ENCODE peak calls at places on chromosomes 11 and 22, in eight cellular contexts. Y, F, Z, G, X, Q, N and W are unnamed samples.

GRCh38 chr22:20298803-20299735 is 20.8 kb downstream of the DGCR6L start:
- DNase-seq in F (peak; percentile 65), Q (peak; percentile 83), Z (peak; percentile 67), G (peak; percentile 84), Y (peak; percentile 94), N (peak; percentile 35), X (peak; percentile 20), W (peak; percentile 95)

GRCh38 chr11:1564535-1565172 is 7.4 kb downstream of the DUSP8 start:
- DNase-seq in Y (no peak), F (peak; percentile 84), N (no peak), X (peak; percentile 83), Z (peak; percentile 94), Q (no peak), G (peak; percentile 75), W (peak; percentile 72)

GRCh38 chr11:2792376-2793250 is 92.8 kb upstream of the KCNQ1OT1 start:
- DNase-seq in Z (no peak), Q (no peak), F (no peak), G (peak; percentile 11), N (no peak), Y (peak; percentile 37), X (no peak), W (peak; percentile 64)

GRCh38 chr11:20501971-20502370 is 97.4 kb upstream of the SLC6A5 start:
- DNase-seq in N (no peak), Z (no peak), X (no peak), Q (no peak), F (no peak), Y (no peak), G (no peak), W (no peak)

GRCh38 chr22:39110631-39111561 is 13.9 kb downstream of the APOBEC3H start:
- DNase-seq in F (no peak), Z (no peak), N (no peak), X (no peak), Q (no peak), Y (no peak), G (no peak), W (no peak)

GRCh38 chr11:3217751-3218482 is 696 bp downstream of the MRGPRG start:
- DNase-seq in F (no peak), Y (peak; percentile 49), X (no peak), Q (no peak), G (peak; percentile 11), Z (no peak), N (no peak), W (peak; percentile 62)

GRCh38 chr11:112748713-112749481 is 212.3 kb upstream of the NCAM1 start:
- DNase-seq in F (no peak), X (no peak), N (no peak), G (no peak), Q (no peak), Y (no peak), Z (no peak), W (no peak)

GRCh38 chr11:27242591-27242990 is 120.4 kb downstream of the CCDC34 start:
- DNase-seq in Z (peak; percentile 46), N (no peak), X (no peak), G (no peak), F (no peak), Q (no peak), Y (no peak), W (no peak)

GRCh38 chr11:120492486-120492885 is 19.1 kb upstream of the GRIK4 start:
- DNase-seq in Q (no peak), N (no peak), F (no peak), Z (no peak), G (no peak), X (no peak), Y (no peak), W (no peak)

GRCh38 chr22:26565181-26565580 is 24.8 kb downstream of the TPST2 start:
- DNase-seq in Z (no peak), N (no peak), X (no peak), Q (no peak), G (no peak), Y (no peak), F (no peak), W (no peak)

GRCh38 chr22:26563022-26563421 is 26.9 kb downstream of the TPST2 start:
- DNase-seq in X (no peak), Y (no peak), Z (no peak), N (no peak), G (no peak), Q (no peak), F (no peak), W (no peak)

GRCh38 chr22:26564181-26564580 is 25.8 kb downstream of the TPST2 start:
- DNase-seq in Z (no peak), N (no peak), G (no peak), F (no peak), Q (no peak), X (no peak), Y (no peak), W (no peak)

GRCh38 chr22:26565889-26566288 is 24.0 kb downstream of the TPST2 start:
- DNase-seq in N (no peak), X (no peak), Y (no peak), F (no peak), G (no peak), Z (no peak), Q (no peak), W (no peak)

DNA sequence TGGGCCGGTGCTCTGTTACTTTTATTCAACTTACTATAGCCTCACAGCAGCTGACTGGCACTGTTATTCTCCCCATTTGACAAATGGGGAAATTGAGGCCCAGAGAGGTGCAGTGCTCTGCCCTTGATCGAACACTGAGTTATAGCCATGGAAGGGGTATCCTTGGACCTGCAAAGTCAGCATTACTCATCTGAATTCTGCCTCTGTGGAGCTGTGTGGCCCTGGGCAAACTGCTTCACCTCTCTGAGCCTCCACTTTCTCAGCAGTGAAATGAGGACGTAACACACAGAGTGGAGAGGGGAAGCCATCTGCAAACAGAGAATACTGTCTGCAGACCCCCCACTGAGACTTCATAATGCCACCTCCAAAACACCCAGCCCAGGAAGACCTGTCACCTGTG is 25.3 kb downstream of the TPST2 start:
- DNase-seq in G (no peak), Q (no peak), Y (no peak), X (no peak), F (no peak), Z (no peak), N (no peak), W (no peak)
- H3K4me3 ChIP-seq in G (no peak overlapping the region), Q (no peak overlapping the region), Y (no peak overlapping the region), X (no peak overlapping the region), F (no peak overlapping the region), Z (no peak overlapping the region), N (no peak overlapping the region), W (no peak overlapping the region)

DNA sequence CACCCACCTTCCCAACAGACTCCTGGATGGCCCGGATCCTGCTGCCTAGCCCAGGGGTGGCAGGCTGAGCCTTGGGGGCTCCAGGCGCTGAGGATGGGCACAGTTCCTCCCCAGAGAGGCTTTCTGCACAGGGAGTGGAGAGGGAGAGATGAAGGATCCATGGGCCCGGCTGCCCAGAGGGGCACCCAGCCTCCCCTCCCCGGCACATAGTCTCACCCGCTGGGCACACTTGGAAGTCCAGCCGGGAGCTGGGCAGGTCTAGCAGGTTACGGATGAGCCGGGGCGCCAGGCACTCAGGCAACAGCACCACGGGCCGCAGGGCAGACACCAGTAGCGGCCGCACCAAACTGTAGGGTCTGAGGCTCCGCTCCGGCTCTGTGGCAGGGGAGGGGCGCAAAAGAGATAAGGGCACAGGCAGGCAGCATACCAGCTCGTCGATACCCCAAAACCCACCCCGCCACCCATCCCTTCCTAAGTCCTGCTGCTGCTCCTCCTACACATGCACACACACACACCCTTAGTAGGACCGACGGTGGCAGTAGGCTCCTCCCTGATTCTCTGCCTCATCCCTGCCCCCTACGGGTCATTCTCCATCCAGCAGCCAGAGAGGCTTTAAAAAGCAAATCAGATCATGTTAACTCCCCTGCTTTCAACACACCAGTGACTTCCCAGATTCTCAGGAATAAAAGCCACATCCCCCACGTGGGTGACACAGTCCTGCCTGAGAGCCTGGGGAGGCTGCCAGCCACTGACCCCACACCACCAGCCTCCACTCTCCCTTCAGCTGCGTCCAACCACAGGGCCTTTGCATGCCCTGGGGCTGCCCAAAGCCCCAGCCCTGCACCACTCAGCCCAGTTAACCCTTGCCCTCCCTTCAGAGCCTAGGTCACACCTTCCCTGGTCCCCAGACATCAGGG is 6.5 kb upstream of the MFNG start:
- DNase-seq in Y (peak; percentile 64), Q (peak; percentile 39), N (peak; percentile 62), F (no peak), Z (peak; percentile 59), X (no peak), G (no peak), W (peak; percentile 63)
- TF ChIP-seq CTCF in Y (peak; percentile 35), Q (peak; percentile 42), N (peak; percentile 39), F (no peak), Z (peak; percentile 44), X (peak; percentile 55), G (peak; percentile 47), W (peak; percentile 33)

GRCh38 chr22:44090571-44090905 is 66.4 kb downstream of the PARVB start:
- DNase-seq in Y (no peak), G (no peak), F (no peak), N (no peak), Q (no peak), X (no peak), Z (no peak), W (no peak)
- H3K27ac ChIP-seq in Y (no peak overlapping the region), G (no peak overlapping the region), F (no peak overlapping the region), N (no peak overlapping the region), Q (no peak overlapping the region), X (no peak overlapping the region), Z (no peak overlapping the region), W (no peak overlapping the region)

GRCh38 chr11:34438529-34439507 is at the start of gene CAT:
- DNase-seq in X (peak; percentile 94), Y (peak; percentile 99), N (peak; percentile 94), G (peak; percentile 99), Z (peak; percentile 97), F (peak; percentile 99), Q (peak; percentile 96), W (peak; percentile 99)
- H3K4me3 ChIP-seq in X (peak within 1 kb of the TSS; percentile 87), Y (peak within 1 kb of the TSS; percentile 76), N (peak within 1 kb of the TSS; percentile 67), G (peak within 1 kb of the TSS; percentile 93), Z (peak within 1 kb of the TSS; percentile 89), F (peak within 1 kb of the TSS; percentile 94), Q (peak within 1 kb of the TSS; percentile 98), W (peak within 1 kb of the TSS; percentile 75)

DNA sequence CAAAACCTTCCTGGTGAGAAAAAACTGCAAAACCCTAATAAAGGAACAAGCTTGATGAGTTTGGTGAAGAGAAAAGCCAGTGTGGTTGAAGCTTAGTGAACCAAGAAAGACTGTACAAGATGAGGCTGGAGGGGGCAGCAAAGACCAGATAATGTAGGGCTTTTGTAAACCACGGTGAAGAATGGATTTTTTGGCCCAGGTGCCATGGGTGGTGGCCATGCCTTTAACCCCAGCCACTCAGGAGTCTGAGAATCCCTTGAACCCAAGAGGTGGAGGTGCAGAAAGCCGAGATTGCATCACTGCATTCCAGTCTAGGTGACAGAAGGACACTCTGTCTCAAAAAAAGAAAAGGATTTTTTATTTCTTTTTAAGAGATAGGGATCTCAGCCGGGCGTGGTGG is 5.0 kb upstream of the ZDHHC5 start:
- DNase-seq in Z (no peak), F (no peak), Q (no peak), N (no peak), X (no peak), Y (no peak), G (no peak), W (no peak)
- TF ChIP-seq CTCF in Z (peak; percentile 16), F (no peak), Q (no peak), N (no peak), X (peak; percentile 9), Y (no peak), G (no peak), W (no peak)

GRCh38 chr11:93497575-93497974 is 45.6 kb downstream of the SMCO4 start:
- DNase-seq in Z (no peak), N (no peak), Y (no peak), G (no peak), Q (no peak), X (no peak), F (no peak), W (no peak)
- H3K27ac ChIP-seq in Z (no peak overlapping the region), N (no peak overlapping the region), Y (no peak overlapping the region), G (no peak overlapping the region), Q (no peak overlapping the region), X (no peak overlapping the region), F (no peak overlapping the region), W (no peak overlapping the region)